ENCODE peak calls at places on chromosomes 11 and 22, in six cellular contexts. E is fibroblast of lung; Z is hepatocyte; K is sigmoid colon; I is CD4-positive, alpha-beta T cell; T is Panc1. A is an unnamed sample. For H3K27me3, the result is how much of the 10 kb centered on the place peaks cover.

GRCh38 chr11:66956689-66957290 is 1.4 kb downstream of the PC start:
- DNase-seq in E (peak), Z (peak), T (no peak), K (peak), I (no peak), A (peak)

GRCh38 chr11:130037881-130038601 is 31.7 kb upstream of the APLP2 start:
- DNase-seq in K (no peak), I (no peak), Z (no peak), T (no peak), E (peak), A (no peak)

GRCh38 chr11:113833151-113833550 is 42.2 kb downstream of the USP28 start:
- DNase-seq in E (no peak), T (no peak), Z (no peak), I (no peak), K (no peak), A (no peak)

GRCh38 chr11:121929581-121929980 is 186.4 kb downstream of the BLID start:
- DNase-seq in T (no peak), I (no peak), K (no peak), E (peak), Z (peak), A (no peak)

GRCh38 chr11:66218846-66219620 is 49.4 kb upstream of the RAB1B start:
- DNase-seq in Z (no peak), E (no peak), I (no peak), K (peak), T (no peak), A (peak)

GRCh38 chr11:1307163-1307870 is 2.1 kb downstream of the TOLLIP start:
- DNase-seq in T (no peak), I (no peak), Z (no peak), E (no peak), K (no peak), A (peak)

GRCh38 chr22:33038131-33038772 is 19.9 kb downstream of the SYN3 start:
- DNase-seq in Z (peak), K (no peak), T (no peak), I (no peak), E (no peak), A (no peak)

GRCh38 chr11:46330154-46330886 is 16.9 kb upstream of the DGKZ start:
- DNase-seq in K (no peak), Z (no peak), I (no peak), T (no peak), E (no peak), A (no peak)

GRCh38 chr11:48081151-48082010 is 101.0 kb downstream of the PTPRJ start:
- DNase-seq in Z (no peak), E (peak), I (peak), K (peak), T (no peak), A (no peak)

GRCh38 chr11:14411818-14412217 is 52.8 kb upstream of the RRAS2 start:
- DNase-seq in Z (no peak), K (peak), E (peak), I (no peak), T (no peak), A (no peak)

GRCh38 chr22:23388492-23389009 is 191.5 kb downstream of the IGLL1 start:
- DNase-seq in I (no peak), T (no peak), Z (no peak), K (peak), E (no peak), A (peak)

GRCh38 chr11:17379383-17380180 is 8.9 kb downstream of the KCNJ11 start:
- DNase-seq in K (no peak), I (no peak), Z (no peak), T (no peak), E (no peak), A (no peak)

GRCh38 chr22:32587449-32587848 is 112.8 kb downstream of the FBXO7 start:
- DNase-seq in I (no peak), T (no peak), E (peak), Z (peak), K (peak), A (no peak)

GRCh38 chr22:20026204-20026908 is 5.4 kb downstream of the TANGO2 start:
- DNase-seq in K (no peak), T (no peak), I (no peak), E (no peak), Z (no peak), A (no peak)

GRCh38 chr11:67303132-67303988 is at the start of gene SSH3:
- DNase-seq in K (peak), I (peak), E (peak), T (no peak), Z (peak), A (peak)

GRCh38 chr22:31676700-31677099 is 14.7 kb upstream of the PISD start:
- DNase-seq in K (peak), T (no peak), E (peak), Z (peak), I (peak), A (peak)

GRCh38 chr11:97895572-97895971 is 1125.2 kb upstream of the CNTN5 start:
- DNase-seq in K (no peak), Z (no peak), I (no peak), T (no peak), E (no peak), A (no peak)

GRCh38 chr11:72685560-72686480 is 11.6 kb upstream of the PDE2A start:
- DNase-seq in T (no peak), Z (peak), I (no peak), E (no peak), K (peak), A (no peak)

GRCh38 chr11:87477321-87477720 is 439.6 kb downstream of the TMEM135 start:
- DNase-seq in I (no peak), K (no peak), T (no peak), E (no peak), Z (no peak), A (no peak)

GRCh38 chr11:66443602-66444001 is 5.0 kb upstream of the MRPL11 start:
- DNase-seq in Z (no peak), T (no peak), I (no peak), K (no peak), E (peak), A (no peak)

GRCh38 chr11:70729949-70730348 is 331.6 kb downstream of the CTTN start:
- DNase-seq in T (no peak), E (no peak), I (no peak), K (no peak), Z (no peak), A (no peak)

GRCh38 chr11:70727021-70727420 is 328.7 kb downstream of the CTTN start:
- DNase-seq in I (no peak), K (no peak), Z (no peak), T (no peak), E (no peak), A (no peak)

GRCh38 chr11:70727899-70728620 is 329.7 kb downstream of the CTTN start:
- DNase-seq in T (no peak), I (no peak), K (no peak), Z (no peak), E (no peak), A (peak)

GRCh38 chr11:70725272-70725671 is 326.9 kb downstream of the CTTN start:
- DNase-seq in T (no peak), Z (no peak), I (no peak), K (no peak), E (no peak), A (no peak)

DNA sequence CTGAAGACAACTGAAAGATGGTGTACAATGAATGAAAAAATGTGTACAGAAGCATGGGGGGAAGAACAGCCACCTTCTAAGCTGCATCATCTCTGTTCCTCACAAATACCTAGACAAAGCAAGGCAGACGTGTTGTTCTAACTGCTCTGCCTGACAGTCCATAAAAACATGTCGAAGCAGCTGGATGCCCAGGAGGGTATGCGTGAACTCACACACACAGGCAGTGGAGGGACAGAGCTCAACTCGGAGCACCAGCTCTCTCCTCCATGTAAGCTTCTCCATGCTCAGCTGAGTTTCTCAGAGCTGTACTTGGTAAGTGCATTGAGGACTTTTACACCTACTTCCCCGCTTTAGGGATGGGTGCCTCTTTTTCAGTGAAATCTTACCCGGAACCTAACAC is 327.5 kb downstream of the CTTN start:
- DNase-seq in T (no peak), E (no peak), I (no peak), K (no peak), Z (no peak), A (no peak)
- H3K27me3 ChIP-seq in T (under half), E (under half), I (under half), K (under half), Z (under half), A (under half)

DNA sequence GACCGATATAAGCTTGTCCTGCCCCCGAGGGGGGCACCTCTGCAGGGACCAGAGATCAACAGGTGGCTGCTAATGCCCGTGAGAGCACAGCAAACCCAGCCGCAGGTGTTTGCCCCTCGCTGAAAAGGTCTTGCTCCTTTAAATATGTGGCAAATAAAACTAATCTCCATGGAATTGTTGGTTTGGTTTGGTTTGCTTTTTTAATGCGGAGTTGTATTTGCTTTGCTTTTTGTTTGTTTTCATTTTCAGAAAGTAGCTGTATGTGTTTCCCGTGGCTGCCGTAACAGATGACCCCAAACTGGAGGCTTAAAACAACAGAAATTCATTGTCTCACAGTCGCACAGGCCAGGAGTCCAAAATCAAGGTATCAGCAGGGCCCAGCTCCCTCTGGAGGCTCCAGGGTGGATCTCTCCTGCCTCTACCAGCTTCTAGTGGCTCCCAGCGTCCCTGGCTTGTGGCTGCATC is 93.0 kb downstream of the CELSR1 start:
- DNase-seq in E (no peak), T (no peak), K (no peak), I (no peak), Z (no peak), A (no peak)
- TF ChIP-seq CTCF in E (no peak), T (no peak), K (no peak), I (no peak), Z (peak), A (no peak)

GRCh38 chr22:39569066-39569465 is 1.5 kb upstream of the CACNA1I start:
- DNase-seq in Z (no peak), E (no peak), K (no peak), I (no peak), T (no peak), A (no peak)
- H3K27me3 ChIP-seq in Z (under half), E (under half), K (under half), I (under half), T (under half), A (under half)

DNA sequence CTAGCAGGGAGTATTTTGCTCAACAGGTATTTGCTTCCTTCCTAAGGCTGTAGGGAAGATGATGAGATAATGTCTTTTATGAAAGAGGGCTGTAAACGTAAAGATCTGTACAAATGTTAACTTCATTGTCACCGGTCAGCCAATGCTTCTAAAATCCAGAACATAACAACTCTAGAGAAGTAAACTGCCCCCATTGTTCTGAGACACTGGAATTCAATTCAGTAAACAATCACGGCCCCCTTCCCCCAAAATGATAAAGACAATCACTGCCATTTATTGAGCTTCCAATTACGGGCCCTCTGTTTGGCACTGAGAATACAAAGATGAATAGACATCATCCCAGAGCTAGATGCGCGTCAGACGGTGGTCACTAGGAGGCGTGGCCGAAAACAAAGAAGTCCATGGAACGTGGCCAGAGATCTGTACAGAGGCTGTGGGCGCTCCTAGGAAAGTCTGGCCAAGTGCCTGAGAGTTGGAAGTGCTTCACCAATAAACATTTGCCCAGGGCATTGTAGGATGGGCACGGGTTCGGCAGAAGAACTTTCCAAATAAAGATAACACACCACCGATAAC is 576 bp downstream of the TMEM258 start:
- DNase-seq in I (no peak), K (peak), E (peak), T (no peak), Z (peak), A (no peak)
- TF ChIP-seq CTCF in I (no peak), K (no peak), E (peak), T (no peak), Z (peak), A (peak)

GRCh38 chr11:69967484-69967883 is 110.6 kb upstream of the ANO1 start:
- DNase-seq in I (no peak), T (no peak), K (no peak), E (no peak), Z (no peak), A (no peak)
- H3K27me3 ChIP-seq in I (under half), T (under half), K (under half), E (under half), Z (under half), A (under half)

A was measured in upper lobe of right lung.